ENCODE peak calls at places on chromosomes 7 and 10, in nine cellular contexts. J, E, L, T, V, F, N, Y and X are unnamed samples.

GRCh38 chr10:7457478-7458316 is 46.9 kb upstream of the SFMBT2 start:
- DNase-seq in V (no peak), N (no peak), F (no peak), J (no peak), T (no peak), E (no peak), Y (peak), L (no peak), X (no peak)

GRCh38 chr7:123637878-123638277 is 17.8 kb upstream of the LMOD2 start:
- DNase-seq in T (no peak), L (no peak), N (no peak), J (no peak), F (no peak), V (no peak), Y (no peak), E (no peak), X (no peak)

GRCh38 chr7:1817061-1817712 is 147.1 kb downstream of the ELFN1 start:
- DNase-seq in T (peak), J (no peak), N (no peak), Y (no peak), L (no peak), E (no peak), V (no peak), F (peak), X (no peak)

GRCh38 chr10:106525871-106526270 is 638.6 kb downstream of the SORCS1 start:
- DNase-seq in Y (no peak), V (no peak), F (no peak), J (no peak), N (no peak), E (no peak), L (no peak), T (no peak), X (no peak)

GRCh38 chr10:79948976-79949722 is at the start of gene SFTPD:
- DNase-seq in V (no peak), E (no peak), Y (no peak), J (no peak), T (no peak), L (no peak), F (no peak), N (no peak), X (no peak)

GRCh38 chr7:64883113-64883905 is 19.8 kb upstream of the ZNF273 start:
- DNase-seq in J (no peak), T (no peak), N (no peak), F (peak), E (no peak), V (no peak), L (no peak), Y (no peak), X (no peak)

GRCh38 chr7:77765906-77766800 is 32.1 kb downstream of the TMEM60 start:
- DNase-seq in E (no peak), L (no peak), Y (no peak), N (no peak), J (no peak), T (no peak), V (no peak), F (no peak), X (no peak)

GRCh38 chr7:90178592-90179279 is 24.5 kb downstream of the STEAP1 start:
- DNase-seq in V (no peak), J (no peak), L (no peak), T (no peak), Y (peak), E (no peak), N (peak), F (no peak), X (no peak)

GRCh38 chr10:72790216-72790990 is 98.5 kb downstream of the MCU start:
- DNase-seq in T (no peak), N (no peak), V (no peak), J (no peak), L (no peak), Y (no peak), E (no peak), F (no peak), X (no peak)

GRCh38 chr7:153443031-153443430 is 609.2 kb upstream of the DPP6 start:
- DNase-seq in T (no peak), E (no peak), J (no peak), F (no peak), N (no peak), L (no peak), Y (no peak), V (no peak), X (no peak)

GRCh38 chr10:4353964-4354363 is 472.0 kb upstream of the AKR1E2 start:
- DNase-seq in E (no peak), T (no peak), N (peak), Y (no peak), J (no peak), L (no peak), F (no peak), V (no peak), X (no peak)

DNA sequence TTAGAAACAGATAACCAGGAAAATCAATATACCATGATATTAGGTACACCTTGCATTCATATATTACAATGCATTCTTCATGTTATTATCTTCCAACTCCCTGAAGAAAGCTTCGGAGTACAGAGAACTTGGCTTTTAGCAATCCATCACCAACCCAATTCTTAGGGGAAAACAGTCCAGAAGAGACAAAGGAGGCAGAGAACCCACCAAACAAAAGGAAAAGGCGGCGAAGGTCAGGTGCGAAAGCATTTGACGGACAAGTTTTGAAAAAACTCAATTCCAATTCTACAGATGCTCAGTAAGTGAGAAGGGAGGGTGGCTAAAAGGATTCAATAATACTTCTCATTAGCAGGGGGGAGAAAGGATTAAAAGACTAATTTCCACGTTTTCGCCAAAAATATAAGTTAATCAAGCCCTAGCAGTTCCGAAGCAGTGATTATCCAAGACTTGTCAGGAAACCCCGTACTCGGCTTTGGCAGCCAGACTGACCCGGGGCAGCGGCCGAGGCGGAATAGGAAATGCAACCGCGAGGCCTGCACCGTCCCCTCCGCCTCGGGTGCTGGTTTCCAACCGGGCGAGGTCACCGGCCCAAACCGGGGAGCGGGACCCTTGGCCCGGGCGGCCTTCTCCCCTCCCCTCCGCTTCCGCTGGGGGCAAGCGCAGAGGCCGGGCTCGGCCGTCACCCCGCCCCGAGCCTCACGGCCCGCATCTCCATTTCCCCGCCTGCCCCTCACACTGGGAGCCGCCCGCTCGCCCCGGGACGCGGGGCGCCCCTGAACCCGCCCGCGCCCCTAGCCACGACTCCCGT is 747 bp downstream of the GDI2 start:
- DNase-seq in N (no peak), V (peak), L (peak), Y (peak), F (peak), E (peak), J (peak), T (peak), X (no peak)
- TF ChIP-seq CTCF in N (no peak), V (peak), L (no peak), Y (no peak), F (no peak), E (no peak), J (no peak), T (no peak), X (no peak)

GRCh38 chr7:30743371-30744074 is 8.4 kb upstream of the INMT start:
- DNase-seq in N (no peak), E (no peak), F (no peak), J (no peak), L (no peak), T (no peak), Y (peak), V (no peak), X (no peak)
- TF ChIP-seq CTCF in N (peak), E (no peak), F (peak), J (no peak), L (peak), T (no peak), Y (peak), V (no peak), X (no peak)

GRCh38 chr7:129401968-129402860 is 32.0 kb upstream of the STRIP2 start:
- DNase-seq in Y (peak), L (no peak), V (no peak), F (no peak), E (no peak), N (peak), T (no peak), J (no peak), X (no peak)
- TF ChIP-seq CTCF in Y (peak), L (no peak), V (no peak), F (no peak), E (no peak), N (no peak), T (no peak), J (no peak), X (no peak)

GRCh38 chr7:121372376-121373024 is 23.6 kb downstream of the FAM3C start:
- DNase-seq in Y (peak), F (no peak), L (no peak), T (no peak), V (no peak), J (no peak), N (no peak), E (no peak), X (no peak)

GRCh38 chr7:121371367-121371766 is 24.7 kb downstream of the FAM3C start:
- DNase-seq in V (no peak), F (no peak), E (no peak), Y (no peak), L (no peak), J (no peak), N (no peak), T (no peak), X (no peak)

GRCh38 chr7:121369462-121369861 is 26.6 kb downstream of the FAM3C start:
- DNase-seq in V (no peak), J (no peak), L (no peak), F (no peak), T (no peak), E (no peak), Y (peak), N (no peak), X (no peak)

GRCh38 chr7:121376982-121377381 is 19.1 kb downstream of the FAM3C start:
- DNase-seq in N (no peak), F (no peak), J (no peak), Y (peak), T (no peak), E (no peak), L (no peak), V (no peak), X (no peak)

DNA sequence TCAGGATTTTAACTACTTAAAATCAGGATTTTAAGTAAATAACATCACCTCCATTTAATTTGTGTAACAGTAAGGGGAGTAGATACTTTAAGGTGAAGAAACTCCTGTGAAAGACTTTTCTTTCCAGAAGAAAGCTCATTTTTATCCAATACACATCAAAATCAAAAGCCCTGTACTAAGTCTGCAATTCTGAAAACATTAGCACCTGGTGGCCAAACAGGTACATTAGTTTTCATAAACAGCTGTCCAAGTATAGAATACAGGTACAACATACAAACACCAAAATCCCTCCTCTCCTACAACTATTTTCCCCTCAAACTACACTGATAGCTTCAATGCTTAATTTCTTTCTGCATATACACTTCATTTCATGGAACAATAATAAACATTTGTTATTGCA is 22.9 kb downstream of the FAM3C start:
- DNase-seq in V (no peak), N (no peak), E (no peak), Y (no peak), F (no peak), L (no peak), J (no peak), T (no peak), X (no peak)
- TF ChIP-seq CTCF in V (peak), N (no peak), E (no peak), Y (no peak), F (no peak), L (peak), J (no peak), T (no peak), X (no peak)

GRCh38 chr10:61478621-61479312 is 25.6 kb upstream of the TMEM26 start:
- DNase-seq in J (no peak), F (no peak), E (no peak), Y (no peak), T (no peak), N (no peak), L (no peak), V (no peak), X (no peak)
- TF ChIP-seq CTCF in J (no peak), F (peak), E (no peak), Y (no peak), T (no peak), N (peak), L (no peak), V (no peak), X (no peak)

GRCh38 chr7:67301667-67302066 is 305.0 kb downstream of the TYW1 start:
- DNase-seq in J (no peak), E (no peak), L (no peak), V (no peak), Y (peak), T (no peak), F (no peak), N (no peak), X (no peak)

DNA sequence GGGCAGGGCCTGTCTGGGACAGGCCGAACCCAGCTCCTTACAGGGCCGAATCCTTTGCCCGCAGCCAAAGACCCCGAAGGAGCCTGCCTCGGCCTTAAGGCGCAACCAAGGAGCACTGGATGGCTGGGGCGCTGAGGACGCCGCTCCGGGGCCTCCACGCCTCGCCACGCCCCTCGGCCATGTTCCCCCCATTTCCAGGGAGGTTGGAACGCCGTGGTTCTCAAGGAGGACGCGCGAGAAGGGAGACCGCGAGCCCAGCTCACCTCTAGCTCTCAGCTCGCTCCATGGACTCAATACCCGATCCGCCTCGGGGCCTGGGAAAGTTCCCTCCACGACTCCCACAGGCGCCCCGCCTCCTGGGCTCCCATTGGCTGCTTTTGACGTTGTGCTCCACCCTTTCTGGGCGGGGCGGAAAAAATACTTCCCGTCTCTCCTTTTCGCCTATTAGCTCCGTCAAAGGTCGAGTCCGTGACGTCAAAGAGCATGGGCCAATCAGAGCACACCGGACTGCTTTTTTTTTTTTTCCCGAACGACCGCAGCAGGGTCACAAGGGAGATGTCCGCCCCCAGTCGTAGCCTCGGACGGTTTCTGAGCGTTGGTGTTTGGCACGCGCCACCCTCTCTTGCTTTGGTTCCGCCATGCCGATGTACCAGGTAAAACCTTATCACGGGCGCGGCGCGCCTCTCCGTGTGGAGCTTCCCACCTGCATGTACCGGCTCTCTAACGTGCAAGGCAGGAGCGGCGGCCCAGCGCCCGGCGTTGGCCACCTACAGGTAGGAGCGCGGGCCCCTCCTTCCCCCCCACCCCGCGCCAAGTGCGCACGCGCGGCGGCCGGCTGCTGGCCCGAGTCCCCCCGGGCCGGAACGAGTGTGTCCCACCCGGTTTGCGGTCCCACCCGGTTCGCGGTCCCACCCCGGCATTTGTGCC is 305.7 kb downstream of the TYW1 start:
- DNase-seq in V (peak), F (peak), N (peak), Y (peak), L (peak), E (peak), J (peak), T (peak), X (peak)
- TF ChIP-seq CTCF in V (peak), F (peak), N (no peak), Y (no peak), L (peak), E (no peak), J (no peak), T (peak), X (peak)